ENCODE peak calls at places on chromosomes 16 and 17, in nine cellular contexts. S is GM03348; H is uterus; D is ELR; E is A172; T is hypothalamus; W is GM13977; P is GM23338; F is effector CD4-positive, alpha-beta T cell. Y is an unnamed sample.

GRCh38 chr17:66647391-66647983 is 187.4 kb upstream of the CACNG5 start:
- DNase-seq in S (no peak), H (no peak), D (no peak), E (no peak), T (no peak), W (no peak), P (no peak), F (no peak), Y (no peak)

GRCh38 chr16:86343111-86343642 is 167.2 kb upstream of the FOXF1 start:
- DNase-seq in S (peak), H (peak), D (peak), E (peak), T (no peak), W (no peak), P (no peak), F (no peak), Y (no peak)

GRCh38 chr16:66494916-66495315 is 55.0 kb downstream of the TK2 start:
- DNase-seq in S (no peak), H (peak), D (no peak), E (no peak), T (no peak), W (no peak), P (no peak), F (no peak), Y (no peak)

GRCh38 chr17:65472602-65473001 is 88.8 kb downstream of the AXIN2 start:
- DNase-seq in S (peak), H (peak), D (no peak), E (no peak), T (no peak), W (no peak), P (no peak), F (no peak), Y (no peak)

GRCh38 chr17:76088041-76088867 is 9.3 kb downstream of the ZACN start:
- DNase-seq in S (no peak), H (no peak), D (no peak), E (no peak), T (no peak), W (no peak), P (peak), F (no peak), Y (peak)

GRCh38 chr17:15279011-15279477 is 13.9 kb upstream of the PMP22 start:
- DNase-seq in S (peak), H (no peak), D (peak), E (peak), T (no peak), W (no peak), P (no peak), F (no peak), Y (no peak)

GRCh38 chr16:17194190-17194780 is 276.5 kb downstream of the XYLT1 start:
- DNase-seq in S (peak), H (peak), D (peak), E (no peak), T (peak), W (peak), P (peak), F (peak), Y (peak)

GRCh38 chr17:10198509-10199249 is at the start of gene GAS7:
- DNase-seq in S (peak), H (peak), D (peak), E (no peak), T (peak), W (peak), P (peak), F (peak), Y (peak)

GRCh38 chr16:48629016-48629415 is 19.0 kb upstream of the N4BP1 start:
- DNase-seq in S (no peak), H (no peak), D (no peak), E (no peak), T (no peak), W (no peak), P (no peak), F (no peak), Y (no peak)

GRCh38 chr16:9415588-9415987 is 324.1 kb downstream of the HAPSTR1 start:
- DNase-seq in S (no peak), H (no peak), D (no peak), E (no peak), T (no peak), W (no peak), P (peak), F (no peak), Y (no peak)

GRCh38 chr17:57502696-57503307 is 242.3 kb downstream of the CCDC182 start:
- DNase-seq in S (no peak), H (no peak), D (no peak), E (no peak), T (no peak), W (no peak), P (no peak), F (no peak), Y (no peak)

GRCh38 chr16:77212736-77213541 is 13.7 kb downstream of the SYCE1L start:
- DNase-seq in S (peak), H (peak), D (no peak), E (no peak), T (peak), W (peak), P (peak), F (peak), Y (peak)

GRCh38 chr16:68332411-68333121 is 21.7 kb downstream of the PRMT7 start:
- DNase-seq in S (no peak), H (no peak), D (no peak), E (no peak), T (no peak), W (no peak), P (no peak), F (no peak), Y (no peak)

GRCh38 chr17:17042851-17043667 is 802 bp downstream of the MPRIP start:
- DNase-seq in S (peak), H (peak), D (peak), E (peak), T (no peak), W (no peak), P (peak), F (peak), Y (peak)

GRCh38 chr17:69326302-69327059 is 452 bp downstream of the ABCA5 start:
- DNase-seq in S (peak), H (no peak), D (peak), E (no peak), T (no peak), W (peak), P (no peak), F (no peak), Y (no peak)

Y was measured in neural progenitor cell.